ENCODE peak calls at places on chromosomes 6 and 20, in six cellular contexts. I is WTC11, K is HepG2, H is GM12878, M is HCT116, R is K562. T is an unnamed sample.

GRCh38 chr6:53986165-53986720 is 125.0 kb upstream of the MLIP start:
- DNase-seq in I (peak; percentile 46), H (no peak), M (peak; percentile 34), K (peak; percentile 46), R (no peak), T (no peak)

GRCh38 chr6:30821862-30822784 is 62.2 kb upstream of the DDR1 start:
- DNase-seq in H (no peak), M (no peak), R (peak; percentile 84), K (peak; percentile 70), I (no peak), T (no peak)

GRCh38 chr20:16203091-16203490 is 370.2 kb downstream of the KIF16B start:
- DNase-seq in I (no peak), R (no peak), M (no peak), H (no peak), K (no peak), T (no peak)

GRCh38 chr20:8853805-8854338 is 215.0 kb upstream of the PLCB4 start:
- DNase-seq in M (peak; percentile 40), H (peak; percentile 5), R (peak; percentile 61), I (no peak), K (peak; percentile 89), T (no peak)

GRCh38 chr6:163048345-163048744 is 320.6 kb downstream of the PACRG start:
- DNase-seq in M (no peak), R (no peak), I (no peak), K (no peak), H (no peak), T (no peak)

GRCh38 chr6:107731422-107732319 is 92.4 kb downstream of the SCML4 start:
- DNase-seq in R (no peak), M (no peak), K (no peak), I (no peak), H (no peak), T (no peak)

GRCh38 chr6:3211681-3212080 is 15.8 kb downstream of the TUBB2B start:
- DNase-seq in K (no peak), I (no peak), H (no peak), R (no peak), M (no peak), T (no peak)

GRCh38 chr6:21595265-21595950 is 1.9 kb downstream of the SOX4 start:
- DNase-seq in I (peak; percentile 22), K (no peak), M (no peak), H (no peak), R (no peak), T (no peak)

GRCh38 chr6:48560408-48560807 is 449.4 kb upstream of the PTCHD4 start:
- DNase-seq in M (no peak), H (no peak), R (no peak), I (no peak), K (no peak), T (no peak)

DNA sequence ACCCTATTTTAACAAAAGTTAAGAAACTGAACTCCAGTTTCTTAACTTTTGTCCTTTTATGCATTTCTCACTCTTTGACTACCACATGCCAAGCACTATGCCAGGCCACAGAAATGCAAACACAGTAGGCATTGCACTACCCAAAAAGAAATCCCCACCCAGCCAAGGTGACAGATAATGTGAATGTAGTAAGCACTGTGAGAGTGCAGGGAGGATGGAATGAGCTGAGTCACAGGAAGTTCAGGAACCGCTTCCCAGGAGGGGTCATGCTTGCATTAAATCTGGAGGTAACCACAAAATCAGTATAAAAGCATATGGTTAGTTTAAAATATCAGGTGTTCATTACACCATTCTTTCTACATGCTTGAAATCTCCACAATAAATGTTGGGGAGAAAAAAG is 20.1 kb upstream of the FAM83C start:
- DNase-seq in M (peak; percentile 62), H (peak; percentile 7), R (peak; percentile 65), I (no peak), K (peak; percentile 54), T (no peak)
- TF ChIP-seq ATF3 in M (no peak), H (no peak), R (no peak), I (no peak), K (no peak), T (no peak)

DNA sequence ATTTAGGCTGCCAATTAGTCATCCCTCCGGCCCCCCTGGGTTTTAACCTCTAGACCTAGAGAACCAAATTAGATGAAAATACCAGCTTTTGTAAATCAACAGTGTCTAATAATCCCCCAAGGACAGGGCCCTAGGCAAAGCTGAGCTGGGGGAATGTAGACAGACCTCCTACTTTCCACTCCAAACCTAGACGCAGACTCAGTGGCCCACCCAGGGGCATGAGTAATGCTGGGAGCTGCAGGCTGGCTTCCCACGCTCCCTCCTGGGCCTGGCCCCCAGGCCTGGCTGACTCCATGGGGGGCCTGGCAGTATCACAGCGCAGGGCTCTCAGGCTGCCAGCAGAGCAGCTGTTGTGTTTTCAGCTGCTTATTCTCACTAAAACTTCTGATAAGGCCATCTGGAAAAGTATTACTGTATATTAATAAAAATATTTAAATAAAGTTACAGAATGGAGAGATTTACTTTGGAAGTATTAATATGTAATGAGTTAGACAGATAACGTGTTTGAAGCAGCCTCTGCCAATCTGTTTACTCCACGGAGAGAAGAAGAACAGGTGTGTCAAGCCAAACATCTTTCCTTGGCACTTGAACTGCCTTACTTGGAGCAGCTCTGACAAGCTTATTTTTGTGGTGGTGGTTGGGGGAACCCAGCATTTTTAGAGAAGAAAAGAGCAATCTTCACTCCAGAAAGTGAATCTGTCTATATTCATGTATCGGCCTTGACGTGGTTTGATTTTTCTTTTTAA is 144.0 kb upstream of the AGPAT4 start:
- DNase-seq in K (no peak), H (no peak), M (no peak), R (no peak), I (no peak), T (no peak)
- TF ChIP-seq ATF3 in K (no peak), H (no peak), M (no peak), R (no peak), I (no peak), T (no peak)

GRCh38 chr20:24462461-24463010 is 6.9 kb upstream of the SYNDIG1 start:
- DNase-seq in R (no peak), M (no peak), K (no peak), H (no peak), I (peak; percentile 36), T (no peak)
- TF ChIP-seq ATF3 in R (no peak), M (no peak), K (no peak), H (no peak), I (no peak), T (no peak)

GRCh38 chr6:33807606-33808005 is 3.8 kb upstream of the MLN start:
- DNase-seq in I (no peak), K (no peak), R (no peak), H (no peak), M (no peak), T (no peak)
- TF ChIP-seq ATF3 in I (no peak), K (no peak), R (no peak), H (no peak), M (no peak), T (no peak)

GRCh38 chr6:119147101-119148053 is 68.9 kb upstream of the FAM184A start:
- DNase-seq in M (peak; percentile 96), K (peak; percentile 92), I (no peak), R (peak; percentile 92), H (peak; percentile 60), T (no peak)

GRCh38 chr6:119148825-119149525 is 70.5 kb upstream of the FAM184A start:
- DNase-seq in M (no peak), I (no peak), R (no peak), K (no peak), H (no peak), T (no peak)

GRCh38 chr6:119145111-119145510 is 66.6 kb upstream of the FAM184A start:
- DNase-seq in K (no peak), H (no peak), I (no peak), M (no peak), R (no peak), T (no peak)

GRCh38 chr6:119152187-119152586 is 73.7 kb upstream of the FAM184A start:
- DNase-seq in K (no peak), H (no peak), R (no peak), I (no peak), M (no peak), T (no peak)

DNA sequence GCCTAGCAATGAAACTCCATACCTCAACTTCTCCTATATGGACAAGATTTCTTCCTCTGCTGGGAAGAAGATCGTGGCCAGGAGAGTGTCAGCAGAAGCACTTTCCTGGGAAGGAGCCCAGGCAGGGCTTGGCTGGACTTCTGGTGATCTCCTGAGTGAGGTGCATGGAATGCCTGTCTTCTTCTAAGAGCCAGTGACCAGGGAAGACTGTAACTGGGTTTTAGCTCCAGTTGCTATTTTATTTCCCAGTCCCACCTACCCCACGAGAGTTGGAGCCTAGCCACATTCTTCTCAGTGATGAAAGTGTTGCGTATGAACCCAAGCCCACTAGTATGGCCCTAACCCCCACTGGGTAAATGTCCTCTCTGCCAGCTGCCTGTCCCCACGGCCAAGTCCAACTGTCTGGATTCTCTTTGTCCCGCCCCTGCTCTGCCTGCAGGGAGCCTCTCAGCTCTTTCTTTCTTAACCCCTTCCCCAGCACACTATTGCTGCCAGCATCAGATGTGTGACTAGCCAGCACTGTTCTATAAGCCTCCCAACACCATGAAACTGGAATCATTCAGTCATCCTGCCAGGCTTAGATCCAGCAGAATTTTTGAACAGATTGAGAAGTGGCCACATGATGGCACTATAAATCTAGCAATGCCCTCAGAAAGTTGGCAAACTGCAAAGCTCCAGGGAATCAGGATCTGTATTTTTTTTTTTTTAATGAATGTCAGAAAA is 69.8 kb upstream of the FAM184A start:
- DNase-seq in K (peak; percentile 79), I (no peak), M (peak; percentile 62), H (no peak), R (peak; percentile 71), T (peak; percentile 47)
- TF ChIP-seq ATF3 in K (no peak), I (no peak), M (no peak), H (no peak), R (no peak), T (no peak)

GRCh38 chr6:47116086-47116485 is 74.0 kb upstream of the ADGRF1 start:
- DNase-seq in H (no peak), I (no peak), M (no peak), K (no peak), R (no peak), T (no peak)

GRCh38 chr6:47112311-47112710 is 70.2 kb upstream of the ADGRF1 start:
- DNase-seq in I (no peak), H (no peak), M (no peak), R (no peak), K (no peak), T (no peak)

GRCh38 chr6:47114460-47114859 is 72.3 kb upstream of the ADGRF1 start:
- DNase-seq in K (no peak), M (no peak), H (no peak), R (no peak), I (no peak), T (no peak)

GRCh38 chr6:47109281-47109680 is 67.1 kb upstream of the ADGRF1 start:
- DNase-seq in H (no peak), K (no peak), R (no peak), M (no peak), I (no peak), T (no peak)

DNA sequence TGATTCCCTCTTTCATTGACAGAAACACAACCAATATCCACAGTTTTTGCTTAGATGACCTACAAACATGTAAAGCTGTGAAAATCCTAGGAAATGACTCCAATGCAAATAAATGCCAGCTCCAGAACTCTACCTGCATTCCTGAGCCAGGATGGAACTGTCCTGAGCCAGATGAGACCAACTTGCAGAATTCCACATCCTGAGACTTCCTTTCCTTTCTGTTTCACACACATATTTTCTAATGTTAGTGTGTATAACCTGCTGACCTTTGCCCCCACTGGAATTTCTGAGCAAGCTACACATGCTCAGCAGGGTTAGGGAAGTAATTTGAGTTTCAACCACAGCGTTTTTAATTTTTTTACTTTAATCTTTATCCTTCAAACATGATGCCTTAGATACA is 69.6 kb upstream of the ADGRF1 start:
- DNase-seq in M (no peak), K (peak; percentile 93), H (no peak), I (no peak), R (no peak), T (no peak)
- TF ChIP-seq ATF3 in M (no peak), K (no peak), H (no peak), I (no peak), R (no peak), T (no peak)

T was measured in H1.